ENCODE peak calls at places on chromosomes 7 and 10, in ten cellular contexts. W is sigmoid colon, F is transverse colon, Q is Panc1, B is stomach, U is K562, A is GM23338, Z is prostate gland, V is SK-N-SH, C is endothelial cell of umbilical vein. P is an unnamed sample.

GRCh38 chr10:14010827-14011574 is 319.7 kb downstream of the FRMD4A start:
- DNase-seq in F (no peak), Q (no peak), W (no peak), U (no peak), V (no peak), B (no peak), A (no peak), C (no peak), Z (no peak), P (no peak)

GRCh38 chr7:92636018-92636560 is 45.9 kb upstream of the FAM133B start:
- DNase-seq in A (no peak), C (peak), Q (no peak), B (no peak), V (no peak), F (no peak), U (no peak), W (no peak), Z (no peak), P (no peak)

GRCh38 chr10:23338886-23339285 is 5.7 kb downstream of the C10orf67 start:
- DNase-seq in C (no peak), Q (no peak), W (no peak), B (no peak), Z (no peak), U (no peak), V (no peak), F (no peak), A (no peak), P (no peak)

GRCh38 chr10:27461312-27461711 is 42.8 kb upstream of the RAB18 start:
- DNase-seq in C (no peak), Q (no peak), F (no peak), A (no peak), U (no peak), W (no peak), V (no peak), Z (no peak), B (no peak), P (no peak)

GRCh38 chr7:33644489-33644888 is 260.9 kb upstream of the BMPER start:
- DNase-seq in C (no peak), V (no peak), Q (no peak), W (no peak), Z (no peak), B (no peak), A (no peak), U (no peak), F (no peak), P (no peak)

GRCh38 chr7:39606941-39607340 is 16.4 kb upstream of the RALA start:
- DNase-seq in B (no peak), A (no peak), U (no peak), V (no peak), Z (no peak), W (no peak), C (no peak), Q (no peak), F (no peak), P (no peak)

GRCh38 chr10:56823849-56824248 is 462.8 kb upstream of the ZWINT start:
- DNase-seq in C (no peak), W (no peak), Q (peak), F (no peak), U (peak), B (no peak), A (peak), Z (no peak), V (peak), P (no peak)

GRCh38 chr7:5690931-5691461 is 90.5 kb downstream of the RNF216 start:
- DNase-seq in F (no peak), Z (no peak), Q (no peak), V (no peak), U (no peak), W (peak), A (no peak), B (no peak), C (no peak), P (no peak)

GRCh38 chr10:24983946-24984345 is 31.5 kb upstream of the PRTFDC1 start:
- DNase-seq in U (no peak), Q (no peak), B (no peak), Z (no peak), F (no peak), A (no peak), V (no peak), C (no peak), W (no peak), P (no peak)

DNA sequence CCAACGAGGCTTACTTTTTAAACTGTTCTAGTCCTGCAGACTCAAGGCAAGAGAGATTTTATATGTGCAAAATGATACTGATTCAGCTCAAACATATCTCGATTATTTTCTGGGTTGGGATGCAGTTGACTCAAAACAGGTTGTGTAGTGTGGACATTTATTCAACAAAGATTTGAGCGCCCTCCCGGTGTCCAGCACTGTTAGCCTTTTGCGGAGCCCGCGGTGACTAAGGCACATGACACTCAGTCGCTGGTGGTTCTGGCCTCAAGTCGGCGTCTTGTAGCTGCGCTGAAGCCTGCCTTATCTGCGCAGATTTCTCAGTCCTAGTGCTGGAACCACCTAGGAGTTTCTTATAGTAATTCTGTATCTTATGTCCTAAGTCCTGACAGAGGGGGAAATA is 938 bp upstream of the CADPS2 start:
- DNase-seq in V (peak), Z (peak), W (peak), A (peak), U (peak), B (peak), Q (peak), F (peak), C (peak), P (peak)
- TF ChIP-seq CTCF in V (peak), Z (peak), W (no peak), A (peak), U (no peak), B (peak), Q (peak), F (no peak), C (peak), P (no peak)

DNA sequence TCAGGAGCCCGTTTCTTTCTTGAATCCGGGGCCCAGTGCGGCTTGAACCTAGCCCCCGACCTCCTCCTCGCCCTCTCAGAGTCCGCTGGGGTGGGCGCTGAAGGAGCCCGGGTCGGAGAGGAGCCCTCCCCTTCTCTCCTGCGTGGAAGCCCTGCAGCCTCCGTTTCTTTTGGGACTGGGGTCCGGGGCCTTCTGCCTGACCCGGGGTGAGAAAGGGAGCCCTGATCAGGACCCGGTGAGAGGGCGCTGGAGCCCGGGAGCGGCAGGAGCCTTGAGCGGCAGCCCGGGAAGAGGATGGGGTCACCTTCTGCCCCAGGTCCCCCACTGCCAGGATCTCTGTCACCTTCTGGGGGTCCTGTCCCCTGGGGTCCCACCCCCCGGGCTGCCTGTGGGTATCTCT is 162.3 kb downstream of the ZNF33B start:
- DNase-seq in A (no peak), F (no peak), V (no peak), W (no peak), U (no peak), Z (no peak), C (no peak), B (no peak), Q (no peak), P (no peak)
- H3K27ac ChIP-seq in A (no peak), F (no peak), V (peak), W (no peak), U (no peak), Z (no peak), C (no peak), B (no peak), Q (peak), P (no peak)

DNA sequence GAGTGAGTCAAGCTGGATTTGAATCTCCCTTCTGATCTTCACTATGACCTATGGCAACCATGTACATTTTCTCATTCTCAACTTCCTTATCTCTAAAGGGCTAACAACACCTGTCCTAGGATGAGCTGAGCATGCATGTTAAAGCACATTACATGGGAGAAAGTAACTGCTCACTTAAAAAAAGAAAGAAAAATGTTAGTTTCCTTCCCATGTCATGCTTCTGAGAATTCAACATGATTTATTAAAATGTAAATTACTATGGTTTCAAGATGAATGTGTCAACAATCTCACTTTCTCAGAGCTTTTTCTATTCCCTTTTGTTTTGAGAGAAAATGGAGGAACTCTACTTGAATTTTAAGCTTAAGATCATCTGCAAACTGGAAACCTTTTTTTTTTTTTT is 295.3 kb downstream of the SKIDA1 start:
- DNase-seq in W (no peak), A (no peak), B (no peak), C (no peak), F (no peak), Q (no peak), Z (no peak), U (no peak), V (no peak), P (no peak)
- TF ChIP-seq POLR2AphosphoS5 in W (no peak), A (no peak), B (no peak), C (no peak), F (no peak), Q (no peak), Z (no peak), U (no peak), V (no peak), P (no peak)

DNA sequence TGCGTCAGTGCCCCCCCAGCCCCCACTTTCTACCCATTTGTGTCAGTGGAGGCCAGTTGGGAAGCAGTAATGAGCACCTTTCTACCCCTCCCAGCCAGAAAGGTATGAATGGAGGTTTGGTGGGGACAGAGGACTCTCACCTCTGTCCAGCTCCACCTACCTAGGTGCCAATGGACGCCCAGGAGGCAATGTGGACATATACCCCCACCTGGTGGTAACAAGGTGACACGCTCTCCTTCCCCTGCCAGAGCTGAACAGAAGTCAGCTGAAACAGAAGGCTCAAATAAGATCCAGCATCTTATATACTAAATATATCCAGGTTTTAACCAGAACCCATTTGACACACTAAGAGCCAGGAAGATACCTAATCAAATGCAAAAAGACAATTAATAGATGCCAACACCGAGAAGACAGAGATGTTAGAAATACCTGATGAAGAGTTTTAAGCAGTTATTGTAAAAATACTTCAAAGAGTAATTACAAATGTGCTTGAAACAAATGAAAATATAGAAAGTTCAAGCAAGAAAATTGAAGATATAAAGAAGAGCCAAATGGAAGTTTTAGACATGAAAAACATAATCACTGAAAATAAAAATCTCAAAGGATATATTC is 18.4 kb upstream of the SORCS3 start:
- DNase-seq in Q (no peak), Z (no peak), F (no peak), V (peak), W (no peak), B (no peak), A (peak), C (no peak), U (peak), P (no peak)
- TF ChIP-seq CTCF in Q (peak), Z (peak), F (no peak), V (peak), W (no peak), B (peak), A (peak), C (no peak), U (peak), P (peak)

GRCh38 chr7:47479821-47480575 is 101.9 kb downstream of the TNS3 start:
- DNase-seq in U (no peak), Z (no peak), A (no peak), V (no peak), C (no peak), B (no peak), W (no peak), F (peak), Q (no peak), P (no peak)

GRCh38 chr7:47483604-47484273 is 98.2 kb downstream of the TNS3 start:
- DNase-seq in C (no peak), W (no peak), Z (no peak), A (peak), F (no peak), Q (no peak), U (no peak), V (peak), B (no peak), P (no peak)

GRCh38 chr7:47480576-47481538 is 101.1 kb downstream of the TNS3 start:
- DNase-seq in W (no peak), A (peak), Q (no peak), B (no peak), U (no peak), F (peak), Z (peak), C (no peak), V (no peak), P (no peak)

GRCh38 chr7:47481656-47482012 is 100.3 kb downstream of the TNS3 start:
- DNase-seq in F (no peak), B (no peak), V (no peak), C (no peak), A (no peak), W (no peak), Q (no peak), U (no peak), Z (no peak), P (no peak)

DNA sequence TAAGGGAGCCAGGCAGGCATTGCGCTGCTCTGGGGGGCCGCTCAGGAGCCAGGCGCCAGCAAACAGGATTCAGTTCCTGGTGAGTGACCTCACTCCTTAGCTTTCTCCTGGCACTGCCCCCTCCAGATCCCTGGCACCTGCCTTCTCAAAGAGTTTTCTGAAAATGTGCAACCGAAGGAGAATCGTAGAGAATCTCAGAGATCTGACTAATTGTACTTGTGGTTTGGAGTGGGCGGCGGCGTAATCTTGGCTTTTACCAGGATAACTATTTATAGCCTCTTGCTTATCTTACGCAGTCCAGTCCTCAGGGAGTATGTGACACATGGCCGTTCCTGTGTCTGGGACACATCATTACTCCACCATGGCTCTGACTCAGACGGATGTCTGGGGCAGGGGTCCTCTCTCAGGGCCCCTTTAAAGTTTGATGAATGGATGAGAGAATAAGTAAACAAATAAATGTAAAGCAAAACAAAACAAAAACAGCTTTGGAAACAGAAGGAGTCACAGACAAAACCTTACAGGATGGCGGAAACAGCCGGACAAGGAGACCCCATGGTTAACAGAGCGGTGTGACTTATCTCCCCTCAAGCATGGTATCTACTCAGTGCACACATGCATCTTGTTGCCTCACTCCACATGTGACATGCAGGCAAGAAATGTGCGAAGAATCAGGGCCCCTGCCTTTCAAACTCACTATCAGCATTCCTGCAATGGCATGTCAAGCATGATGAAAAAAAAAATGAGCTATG is 99.7 kb downstream of the TNS3 start:
- DNase-seq in W (no peak), F (no peak), Z (no peak), A (no peak), U (peak), C (peak), V (peak), B (no peak), Q (no peak), P (no peak)
- H3K27ac ChIP-seq in W (peak), F (peak), Z (no peak), A (no peak), U (no peak), C (peak), V (peak), B (peak), Q (peak), P (peak)

GRCh38 chr7:23930312-23930711 is 220.3 kb downstream of the STK31 start:
- DNase-seq in A (no peak), F (no peak), Z (no peak), C (no peak), U (no peak), Q (no peak), B (no peak), W (no peak), V (no peak), P (no peak)
- TF ChIP-seq POLR2AphosphoS5 in A (no peak), F (no peak), Z (no peak), C (no peak), U (no peak), Q (no peak), B (no peak), W (no peak), V (no peak), P (no peak)

DNA sequence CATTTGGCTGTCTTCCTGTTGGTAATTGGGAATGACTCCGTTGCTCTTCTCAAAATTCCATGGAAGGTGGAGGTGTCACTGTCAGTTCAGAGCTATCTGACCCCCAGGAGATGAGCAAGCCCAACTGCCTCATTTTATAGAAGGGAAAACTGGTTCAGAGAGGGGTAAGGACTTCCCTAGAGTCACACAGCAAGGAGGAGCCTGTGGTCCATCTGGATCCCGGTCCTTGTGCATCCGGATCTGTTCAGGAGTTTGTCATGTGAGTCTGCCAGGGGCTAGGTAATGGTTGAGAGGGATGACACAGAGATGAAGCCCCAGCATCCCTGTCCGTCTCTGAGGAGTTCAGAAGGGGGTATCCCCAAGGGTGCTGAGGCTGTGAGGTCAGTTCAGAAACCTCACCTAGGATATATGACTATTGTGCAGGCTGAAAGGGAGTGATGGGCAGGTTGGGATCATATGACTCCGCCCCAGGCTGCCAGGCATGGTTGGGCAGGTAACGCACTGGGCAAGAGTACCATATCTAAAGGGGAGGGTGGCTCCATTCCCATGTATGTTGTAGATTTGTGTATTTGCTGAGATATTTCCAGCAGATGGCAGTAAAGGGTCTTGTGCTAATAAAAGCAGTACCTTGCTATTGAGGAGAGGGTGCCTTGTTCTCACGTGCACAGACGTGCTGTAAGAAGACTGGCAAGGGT is 16.0 kb upstream of the SLC29A3 start:
- DNase-seq in C (peak), W (no peak), Q (peak), U (peak), V (peak), Z (no peak), A (peak), B (no peak), F (no peak), P (no peak)
- TF ChIP-seq CTCF in C (peak), W (no peak), Q (peak), U (peak), V (peak), Z (peak), A (peak), B (peak), F (peak), P (no peak)